ENCODE peak calls at places on chromosomes 16 and 17, in six cellular contexts. One of them, this sample, is unnamed.

GRCh38 chr16:85612191-85612800 is 826 bp upstream of the GSE1 start:
- DNase-seq in cardiac fibroblast: peak
- DNase-seq in esophagus muscularis mucosa: no peak
- DNase-seq in coronary artery: peak
- DNase-seq in T-helper 2 cell treated with Interferon-gamma antibody and Interleukin-4, amounts not matched to agents 5 μg/mL and 100 μg/mL, for 36 hours: peak
- DNase-seq in heart left ventricle: peak
- DNase-seq in this sample: peak

GRCh38 chr17:30415491-30415890 is 36.8 kb downstream of the CPD start:
- DNase-seq in coronary artery: no peak
- DNase-seq in heart left ventricle: no peak
- DNase-seq in cardiac fibroblast: peak
- DNase-seq in T-helper 2 cell treated with Interferon-gamma antibody and Interleukin-4, amounts not matched to agents 5 μg/mL and 100 μg/mL, for 36 hours: no peak
- DNase-seq in esophagus muscularis mucosa: no peak
- DNase-seq in this sample: peak

GRCh38 chr16:709651-710499 is 4.3 kb upstream of the FBXL16 start:
- DNase-seq in T-helper 2 cell treated with Interferon-gamma antibody and Interleukin-4, amounts not matched to agents 5 μg/mL and 100 μg/mL, for 36 hours: no peak
- DNase-seq in heart left ventricle: no peak
- DNase-seq in coronary artery: no peak
- DNase-seq in cardiac fibroblast: peak
- DNase-seq in esophagus muscularis mucosa: no peak
- DNase-seq in this sample: peak

GRCh38 chr16:13306153-13306552 is 404.8 kb downstream of the SHISA9 start:
- DNase-seq in esophagus muscularis mucosa: no peak
- DNase-seq in heart left ventricle: no peak
- DNase-seq in T-helper 2 cell treated with Interferon-gamma antibody and Interleukin-4, amounts not matched to agents 5 μg/mL and 100 μg/mL, for 36 hours: no peak
- DNase-seq in cardiac fibroblast: no peak
- DNase-seq in coronary artery: no peak
- DNase-seq in this sample: no peak

GRCh38 chr16:65318590-65319267 is 196.9 kb upstream of the CDH11 start:
- DNase-seq in heart left ventricle: no peak
- DNase-seq in coronary artery: no peak
- DNase-seq in T-helper 2 cell treated with Interferon-gamma antibody and Interleukin-4, amounts not matched to agents 5 μg/mL and 100 μg/mL, for 36 hours: no peak
- DNase-seq in cardiac fibroblast: no peak
- DNase-seq in esophagus muscularis mucosa: no peak
- DNase-seq in this sample: no peak

GRCh38 chr17:47238321-47239010 is 15.2 kb upstream of the ITGB3 start:
- DNase-seq in T-helper 2 cell treated with Interferon-gamma antibody and Interleukin-4, amounts not matched to agents 5 μg/mL and 100 μg/mL, for 36 hours: no peak
- DNase-seq in esophagus muscularis mucosa: no peak
- DNase-seq in heart left ventricle: no peak
- DNase-seq in coronary artery: no peak
- DNase-seq in cardiac fibroblast: no peak
- DNase-seq in this sample: no peak

GRCh38 chr16:15055141-15056053 is 477 bp downstream of the NTAN1 start:
- DNase-seq in cardiac fibroblast: peak
- DNase-seq in heart left ventricle: peak
- DNase-seq in coronary artery: peak
- DNase-seq in T-helper 2 cell treated with Interferon-gamma antibody and Interleukin-4, amounts not matched to agents 5 μg/mL and 100 μg/mL, for 36 hours: no peak
- DNase-seq in esophagus muscularis mucosa: no peak
- DNase-seq in this sample: peak

GRCh38 chr16:83682858-83683235 is 124.9 kb upstream of the HSBP1 start:
- DNase-seq in cardiac fibroblast: no peak
- DNase-seq in coronary artery: no peak
- DNase-seq in T-helper 2 cell treated with Interferon-gamma antibody and Interleukin-4, amounts not matched to agents 5 μg/mL and 100 μg/mL, for 36 hours: no peak
- DNase-seq in esophagus muscularis mucosa: no peak
- DNase-seq in heart left ventricle: no peak
- DNase-seq in this sample: no peak

GRCh38 chr16:53456625-53457024 is 22.4 kb downstream of the RBL2 start:
- DNase-seq in esophagus muscularis mucosa: no peak
- DNase-seq in cardiac fibroblast: no peak
- DNase-seq in heart left ventricle: no peak
- DNase-seq in T-helper 2 cell treated with Interferon-gamma antibody and Interleukin-4, amounts not matched to agents 5 μg/mL and 100 μg/mL, for 36 hours: peak
- DNase-seq in coronary artery: no peak
- DNase-seq in this sample: no peak

GRCh38 chr16:48013476-48013875 is 142.3 kb downstream of the ABCC12 start:
- DNase-seq in T-helper 2 cell treated with Interferon-gamma antibody and Interleukin-4, amounts not matched to agents 5 μg/mL and 100 μg/mL, for 36 hours: no peak
- DNase-seq in coronary artery: no peak
- DNase-seq in esophagus muscularis mucosa: peak
- DNase-seq in heart left ventricle: no peak
- DNase-seq in cardiac fibroblast: peak
- DNase-seq in this sample: peak

GRCh38 chr17:74545456-74546230 is at the start of gene CD300C:
- DNase-seq in cardiac fibroblast: no peak
- DNase-seq in coronary artery: no peak
- DNase-seq in T-helper 2 cell treated with Interferon-gamma antibody and Interleukin-4, amounts not matched to agents 5 μg/mL and 100 μg/mL, for 36 hours: no peak
- DNase-seq in esophagus muscularis mucosa: no peak
- DNase-seq in heart left ventricle: no peak
- DNase-seq in this sample: no peak

GRCh38 chr17:61495161-61495857 is 43.1 kb downstream of the TBX4 start:
- DNase-seq in coronary artery: no peak
- DNase-seq in heart left ventricle: no peak
- DNase-seq in esophagus muscularis mucosa: no peak
- DNase-seq in cardiac fibroblast: peak
- DNase-seq in T-helper 2 cell treated with Interferon-gamma antibody and Interleukin-4, amounts not matched to agents 5 μg/mL and 100 μg/mL, for 36 hours: no peak
- DNase-seq in this sample: peak

GRCh38 chr16:23700509-23700908 is 12.5 kb downstream of the ERN2 start:
- DNase-seq in esophagus muscularis mucosa: no peak
- DNase-seq in T-helper 2 cell treated with Interferon-gamma antibody and Interleukin-4, amounts not matched to agents 5 μg/mL and 100 μg/mL, for 36 hours: no peak
- DNase-seq in cardiac fibroblast: no peak
- DNase-seq in coronary artery: no peak
- DNase-seq in heart left ventricle: no peak
- DNase-seq in this sample: no peak

GRCh38 chr16:54477766-54478165 is 191.2 kb upstream of the IRX3 start:
- DNase-seq in heart left ventricle: no peak
- DNase-seq in coronary artery: no peak
- DNase-seq in cardiac fibroblast: no peak
- DNase-seq in esophagus muscularis mucosa: no peak
- DNase-seq in T-helper 2 cell treated with Interferon-gamma antibody and Interleukin-4, amounts not matched to agents 5 μg/mL and 100 μg/mL, for 36 hours: no peak
- DNase-seq in this sample: no peak

This sample was measured in HCEC 1CT.